ENCODE peak calls at places on chromosomes 4 and X, in ten cellular contexts. One of them, this sample, is unnamed.

GRCh38 chr4:133593764-133594163 is 444.7 kb downstream of the PCDH10 start:
- DNase-seq in left ventricle myocardium inferior: no peak
- DNase-seq in spleen: no peak
- DNase-seq in AG10803: no peak
- DNase-seq in fibroblast of the aortic adventitia: no peak
- DNase-seq in heart right ventricle: no peak
- DNase-seq in HepG2: no peak
- DNase-seq in DND-41: no peak
- DNase-seq in astrocyte: no peak
- DNase-seq in foreskin keratinocyte: no peak
- DNase-seq in this sample: no peak

GRCh38 chrX:97328853-97329252 is 445.1 kb downstream of the RPA4 start:
- DNase-seq in left ventricle myocardium inferior: no peak
- DNase-seq in spleen: no peak
- DNase-seq in AG10803: no peak
- DNase-seq in fibroblast of the aortic adventitia: no peak
- DNase-seq in heart right ventricle: no peak
- DNase-seq in HepG2: no peak
- DNase-seq in DND-41: no peak
- DNase-seq in astrocyte: no peak
- DNase-seq in foreskin keratinocyte: no peak
- DNase-seq in this sample: no peak

GRCh38 chrX:24148535-24149345 is 789 bp upstream of the ZFX start:
- DNase-seq in left ventricle myocardium inferior: no peak
- DNase-seq in spleen: no peak
- DNase-seq in AG10803: peak
- DNase-seq in fibroblast of the aortic adventitia: peak
- DNase-seq in heart right ventricle: no peak
- DNase-seq in HepG2: peak
- DNase-seq in DND-41: peak
- DNase-seq in astrocyte: peak
- DNase-seq in foreskin keratinocyte: no peak
- DNase-seq in this sample: peak

GRCh38 chr4:76896731-76897521 is 1.0 kb downstream of the SOWAHB start:
- DNase-seq in left ventricle myocardium inferior: peak
- DNase-seq in spleen: no peak
- DNase-seq in AG10803: peak
- DNase-seq in fibroblast of the aortic adventitia: no peak
- DNase-seq in heart right ventricle: peak
- DNase-seq in HepG2: no peak
- DNase-seq in DND-41: no peak
- DNase-seq in astrocyte: peak
- DNase-seq in foreskin keratinocyte: no peak
- DNase-seq in this sample: peak

GRCh38 chrX:21770631-21771321 is 12.9 kb upstream of the SMPX start:
- DNase-seq in left ventricle myocardium inferior: no peak
- DNase-seq in spleen: no peak
- DNase-seq in AG10803: no peak
- DNase-seq in fibroblast of the aortic adventitia: no peak
- DNase-seq in heart right ventricle: no peak
- DNase-seq in HepG2: peak
- DNase-seq in DND-41: no peak
- DNase-seq in astrocyte: peak
- DNase-seq in foreskin keratinocyte: no peak
- DNase-seq in this sample: no peak

GRCh38 chrX:31057691-31058090 is 14.2 kb downstream of the FTHL17 start:
- DNase-seq in left ventricle myocardium inferior: no peak
- DNase-seq in spleen: no peak
- DNase-seq in AG10803: no peak
- DNase-seq in fibroblast of the aortic adventitia: no peak
- DNase-seq in heart right ventricle: no peak
- DNase-seq in HepG2: no peak
- DNase-seq in DND-41: no peak
- DNase-seq in astrocyte: no peak
- DNase-seq in foreskin keratinocyte: no peak
- DNase-seq in this sample: no peak

GRCh38 chr4:111814961-111815360 is 330.3 kb upstream of the FAM241A start:
- DNase-seq in left ventricle myocardium inferior: no peak
- DNase-seq in spleen: no peak
- DNase-seq in AG10803: no peak
- DNase-seq in fibroblast of the aortic adventitia: no peak
- DNase-seq in heart right ventricle: no peak
- DNase-seq in HepG2: no peak
- DNase-seq in DND-41: no peak
- DNase-seq in astrocyte: no peak
- DNase-seq in foreskin keratinocyte: no peak
- DNase-seq in this sample: no peak

GRCh38 chr4:101670897-101671296 is 119.6 kb upstream of the BANK1 start:
- DNase-seq in left ventricle myocardium inferior: no peak
- DNase-seq in spleen: no peak
- DNase-seq in AG10803: peak
- DNase-seq in fibroblast of the aortic adventitia: peak
- DNase-seq in heart right ventricle: no peak
- DNase-seq in HepG2: no peak
- DNase-seq in DND-41: no peak
- DNase-seq in astrocyte: no peak
- DNase-seq in foreskin keratinocyte: no peak
- DNase-seq in this sample: no peak

DNA sequence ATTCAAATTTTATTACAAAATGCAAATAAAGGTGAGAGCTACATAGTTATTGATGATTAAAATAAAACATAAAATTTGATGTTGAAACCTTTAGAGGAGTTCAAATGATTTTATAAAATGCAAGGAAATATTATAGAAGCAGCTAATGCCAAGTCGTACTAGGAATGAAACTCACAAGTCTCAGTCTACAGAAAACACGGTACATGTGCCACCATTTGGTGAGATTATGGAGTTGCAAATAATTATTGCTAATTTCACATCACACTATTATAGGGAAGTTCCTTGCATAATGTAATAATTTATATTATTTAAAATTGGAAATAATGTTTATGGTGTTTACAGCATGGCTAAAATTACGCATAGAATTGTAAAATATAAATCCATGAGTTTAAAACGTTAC is 1601.7 kb upstream of the TENM3 start:
- DNase-seq in left ventricle myocardium inferior: no peak
- DNase-seq in spleen: no peak
- DNase-seq in AG10803: no peak
- DNase-seq in fibroblast of the aortic adventitia: no peak
- DNase-seq in heart right ventricle: no peak
- DNase-seq in HepG2: no peak
- DNase-seq in DND-41: no peak
- DNase-seq in astrocyte: no peak
- DNase-seq in foreskin keratinocyte: no peak
- DNase-seq in this sample: no peak
- TF ChIP-seq CTCF in left ventricle myocardium inferior: no peak
- TF ChIP-seq CTCF in spleen: no peak
- TF ChIP-seq CTCF in AG10803: no peak
- TF ChIP-seq CTCF in fibroblast of the aortic adventitia: no peak
- TF ChIP-seq CTCF in heart right ventricle: no peak
- TF ChIP-seq CTCF in HepG2: peak
- TF ChIP-seq CTCF in DND-41: no peak
- TF ChIP-seq CTCF in astrocyte: no peak
- TF ChIP-seq CTCF in foreskin keratinocyte: no peak
- TF ChIP-seq CTCF in this sample: no peak

GRCh38 chrX:154380787-154381186 is 1.7 kb downstream of the EMD start:
- DNase-seq in left ventricle myocardium inferior: no peak
- DNase-seq in spleen: peak
- DNase-seq in AG10803: no peak
- DNase-seq in fibroblast of the aortic adventitia: no peak
- DNase-seq in heart right ventricle: no peak
- DNase-seq in HepG2: no peak
- DNase-seq in DND-41: no peak
- DNase-seq in astrocyte: no peak
- DNase-seq in foreskin keratinocyte: no peak
- DNase-seq in this sample: no peak

GRCh38 chrX:154383359-154384283 is 4.5 kb downstream of the EMD start:
- DNase-seq in left ventricle myocardium inferior: no peak
- DNase-seq in spleen: no peak
- DNase-seq in AG10803: no peak
- DNase-seq in fibroblast of the aortic adventitia: no peak
- DNase-seq in heart right ventricle: no peak
- DNase-seq in HepG2: no peak
- DNase-seq in DND-41: no peak
- DNase-seq in astrocyte: no peak
- DNase-seq in foreskin keratinocyte: no peak
- DNase-seq in this sample: no peak

GRCh38 chrX:154382483-154383069 is 3.5 kb downstream of the EMD start:
- DNase-seq in left ventricle myocardium inferior: no peak
- DNase-seq in spleen: no peak
- DNase-seq in AG10803: no peak
- DNase-seq in fibroblast of the aortic adventitia: peak
- DNase-seq in heart right ventricle: no peak
- DNase-seq in HepG2: no peak
- DNase-seq in DND-41: no peak
- DNase-seq in astrocyte: no peak
- DNase-seq in foreskin keratinocyte: no peak
- DNase-seq in this sample: no peak

GRCh38 chrX:154381271-154381670 is 2.2 kb downstream of the EMD start:
- DNase-seq in left ventricle myocardium inferior: no peak
- DNase-seq in spleen: no peak
- DNase-seq in AG10803: no peak
- DNase-seq in fibroblast of the aortic adventitia: no peak
- DNase-seq in heart right ventricle: no peak
- DNase-seq in HepG2: no peak
- DNase-seq in DND-41: no peak
- DNase-seq in astrocyte: no peak
- DNase-seq in foreskin keratinocyte: no peak
- DNase-seq in this sample: no peak

GRCh38 chrX:154384284-154384892 is 5.3 kb downstream of the EMD start:
- DNase-seq in left ventricle myocardium inferior: no peak
- DNase-seq in spleen: no peak
- DNase-seq in AG10803: no peak
- DNase-seq in fibroblast of the aortic adventitia: no peak
- DNase-seq in heart right ventricle: peak
- DNase-seq in HepG2: no peak
- DNase-seq in DND-41: no peak
- DNase-seq in astrocyte: no peak
- DNase-seq in foreskin keratinocyte: no peak
- DNase-seq in this sample: peak
- TF ChIP-seq CTCF in left ventricle myocardium inferior: peak
- TF ChIP-seq CTCF in spleen: no peak
- TF ChIP-seq CTCF in AG10803: peak
- TF ChIP-seq CTCF in fibroblast of the aortic adventitia: peak
- TF ChIP-seq CTCF in heart right ventricle: peak
- TF ChIP-seq CTCF in HepG2: peak
- TF ChIP-seq CTCF in DND-41: peak
- TF ChIP-seq CTCF in astrocyte: peak
- TF ChIP-seq CTCF in foreskin keratinocyte: no peak
- TF ChIP-seq CTCF in this sample: peak

GRCh38 chr4:94395541-94395940 is 52.9 kb upstream of the HPGDS start:
- DNase-seq in left ventricle myocardium inferior: no peak
- DNase-seq in spleen: no peak
- DNase-seq in AG10803: no peak
- DNase-seq in fibroblast of the aortic adventitia: peak
- DNase-seq in heart right ventricle: no peak
- DNase-seq in HepG2: no peak
- DNase-seq in DND-41: no peak
- DNase-seq in astrocyte: peak
- DNase-seq in foreskin keratinocyte: peak
- DNase-seq in this sample: no peak

GRCh38 chr4:94389595-94390290 is 47.1 kb upstream of the HPGDS start:
- DNase-seq in left ventricle myocardium inferior: no peak
- DNase-seq in spleen: no peak
- DNase-seq in AG10803: no peak
- DNase-seq in fibroblast of the aortic adventitia: no peak
- DNase-seq in heart right ventricle: no peak
- DNase-seq in HepG2: no peak
- DNase-seq in DND-41: no peak
- DNase-seq in astrocyte: no peak
- DNase-seq in foreskin keratinocyte: no peak
- DNase-seq in this sample: no peak

GRCh38 chr4:94390804-94391410 is 48.3 kb upstream of the HPGDS start:
- DNase-seq in left ventricle myocardium inferior: no peak
- DNase-seq in spleen: no peak
- DNase-seq in AG10803: no peak
- DNase-seq in fibroblast of the aortic adventitia: peak
- DNase-seq in heart right ventricle: no peak
- DNase-seq in HepG2: peak
- DNase-seq in DND-41: peak
- DNase-seq in astrocyte: no peak
- DNase-seq in foreskin keratinocyte: no peak
- DNase-seq in this sample: no peak
- TF ChIP-seq CTCF in left ventricle myocardium inferior: peak
- TF ChIP-seq CTCF in spleen: peak
- TF ChIP-seq CTCF in AG10803: peak
- TF ChIP-seq CTCF in fibroblast of the aortic adventitia: peak
- TF ChIP-seq CTCF in heart right ventricle: peak
- TF ChIP-seq CTCF in HepG2: peak
- TF ChIP-seq CTCF in DND-41: peak
- TF ChIP-seq CTCF in astrocyte: peak
- TF ChIP-seq CTCF in foreskin keratinocyte: peak
- TF ChIP-seq CTCF in this sample: peak

GRCh38 chr4:159360549-159360948 is 257.7 kb downstream of the RAPGEF2 start:
- DNase-seq in left ventricle myocardium inferior: no peak
- DNase-seq in spleen: no peak
- DNase-seq in AG10803: peak
- DNase-seq in fibroblast of the aortic adventitia: peak
- DNase-seq in heart right ventricle: no peak
- DNase-seq in HepG2: no peak
- DNase-seq in DND-41: no peak
- DNase-seq in astrocyte: peak
- DNase-seq in foreskin keratinocyte: peak
- DNase-seq in this sample: peak

GRCh38 chr4:159353422-159354116 is 250.7 kb downstream of the RAPGEF2 start:
- DNase-seq in left ventricle myocardium inferior: peak
- DNase-seq in spleen: no peak
- DNase-seq in AG10803: no peak
- DNase-seq in fibroblast of the aortic adventitia: no peak
- DNase-seq in heart right ventricle: peak
- DNase-seq in HepG2: no peak
- DNase-seq in DND-41: no peak
- DNase-seq in astrocyte: no peak
- DNase-seq in foreskin keratinocyte: no peak
- DNase-seq in this sample: no peak

GRCh38 chr4:159357350-159357749 is 254.5 kb downstream of the RAPGEF2 start:
- DNase-seq in left ventricle myocardium inferior: no peak
- DNase-seq in spleen: no peak
- DNase-seq in AG10803: no peak
- DNase-seq in fibroblast of the aortic adventitia: no peak
- DNase-seq in heart right ventricle: no peak
- DNase-seq in HepG2: no peak
- DNase-seq in DND-41: no peak
- DNase-seq in astrocyte: no peak
- DNase-seq in foreskin keratinocyte: no peak
- DNase-seq in this sample: no peak

GRCh38 chr4:159355456-159355855 is 252.6 kb downstream of the RAPGEF2 start:
- DNase-seq in left ventricle myocardium inferior: no peak
- DNase-seq in spleen: no peak
- DNase-seq in AG10803: no peak
- DNase-seq in fibroblast of the aortic adventitia: no peak
- DNase-seq in heart right ventricle: no peak
- DNase-seq in HepG2: no peak
- DNase-seq in DND-41: no peak
- DNase-seq in astrocyte: no peak
- DNase-seq in foreskin keratinocyte: no peak
- DNase-seq in this sample: no peak

DNA sequence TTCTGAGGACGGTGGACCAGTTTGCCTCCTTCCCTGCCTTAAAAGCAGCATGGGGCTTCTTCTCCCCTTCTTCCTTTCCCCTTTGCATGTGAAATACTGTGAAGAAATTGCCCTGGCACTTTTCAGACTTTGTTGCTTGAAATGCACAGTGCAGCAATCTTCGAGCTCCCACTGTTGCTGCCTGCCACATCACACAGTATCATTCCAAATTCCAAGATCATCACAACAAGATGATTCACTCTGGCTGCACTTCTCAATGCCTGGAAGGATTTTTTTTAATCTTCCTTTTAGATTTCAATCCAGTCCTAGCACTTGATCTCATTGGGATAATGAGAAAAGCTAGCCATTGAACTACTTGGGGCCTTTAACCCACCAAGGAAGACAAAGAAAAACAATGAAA is 255.3 kb downstream of the RAPGEF2 start:
- DNase-seq in left ventricle myocardium inferior: no peak
- DNase-seq in spleen: no peak
- DNase-seq in AG10803: peak
- DNase-seq in fibroblast of the aortic adventitia: peak
- DNase-seq in heart right ventricle: no peak
- DNase-seq in HepG2: no peak
- DNase-seq in DND-41: no peak
- DNase-seq in astrocyte: peak
- DNase-seq in foreskin keratinocyte: peak
- DNase-seq in this sample: peak
- TF ChIP-seq CTCF in left ventricle myocardium inferior: no peak
- TF ChIP-seq CTCF in spleen: no peak
- TF ChIP-seq CTCF in AG10803: no peak
- TF ChIP-seq CTCF in fibroblast of the aortic adventitia: no peak
- TF ChIP-seq CTCF in heart right ventricle: no peak
- TF ChIP-seq CTCF in HepG2: no peak
- TF ChIP-seq CTCF in DND-41: no peak
- TF ChIP-seq CTCF in astrocyte: no peak
- TF ChIP-seq CTCF in foreskin keratinocyte: no peak
- TF ChIP-seq CTCF in this sample: no peak